ENCODE peak calls at places on chromosome 10, in eight cellular contexts. Z is neural progenitor cell, P is fibroblast of pulmonary artery, Y is AG04450, N is heart right ventricle, Q is mesendoderm, W is lower lobe of right lung, D is thoracic aorta. O is an unnamed sample.

GRCh38 chr10:51654918-51655317 is 44.5 kb downstream of the CSTF2T start:
- DNase-seq in Z (no peak), P (no peak), Y (no peak), N (no peak), Q (no peak), W (no peak), D (no peak), O (no peak)

GRCh38 chr10:17607603-17608332 is 9.4 kb downstream of the HACD1 start:
- DNase-seq in Z (peak; percentile 78), P (peak; percentile 76), Y (peak; percentile 27), N (no peak), Q (peak; percentile 56), W (no peak), D (no peak), O (peak; percentile 76)

GRCh38 chr10:103847909-103848468 is 7.4 kb downstream of the SH3PXD2A start:
- DNase-seq in Z (peak; percentile 46), P (no peak), Y (no peak), N (no peak), Q (peak; percentile 74), W (no peak), D (no peak), O (peak; percentile 39)

GRCh38 chr10:99331207-99331803 is 2.1 kb downstream of the CNNM1 start:
- DNase-seq in Z (peak; percentile 31), P (peak; percentile 19), Y (no peak), N (no peak), Q (peak; percentile 31), W (no peak), D (no peak), O (no peak)

GRCh38 chr10:29736325-29737208 is 101.8 kb upstream of the SVIL start:
- DNase-seq in Z (peak; percentile 84), P (peak; percentile 50), Y (no peak), N (peak; percentile 75), Q (peak; percentile 79), W (peak; percentile 83), D (no peak), O (no peak)

GRCh38 chr10:86348321-86349210 is 18.0 kb downstream of the GRID1 start:
- DNase-seq in Z (peak; percentile 47), P (peak; percentile 10), Y (no peak), N (no peak), Q (no peak), W (peak; percentile 43), D (no peak), O (no peak)

GRCh38 chr10:92990615-92991014 is 70.0 kb upstream of the CYP26C1 start:
- DNase-seq in Z (no peak), P (no peak), Y (no peak), N (no peak), Q (peak; percentile 20), W (no peak), D (no peak), O (no peak)

GRCh38 chr10:126042906-126043305 is 146.5 kb downstream of the FANK1 start:
- DNase-seq in Z (no peak), P (no peak), Y (no peak), N (no peak), Q (no peak), W (no peak), D (no peak), O (no peak)

GRCh38 chr10:80709879-80710278 is 172.2 kb downstream of the SH2D4B start:
- DNase-seq in Z (no peak), P (no peak), Y (no peak), N (no peak), Q (peak; percentile 27), W (no peak), D (no peak), O (no peak)

GRCh38 chr10:133608855-133609254 is 17.7 kb downstream of the FRG2B start:
- DNase-seq in Z (no peak), P (peak; percentile 16), Y (no peak), N (no peak), Q (peak; percentile 1), W (no peak), D (no peak), O (peak; percentile 47)

GRCh38 chr10:451021-451471 is 238.4 kb downstream of the DIP2C start:
- DNase-seq in Z (no peak), P (no peak), Y (no peak), N (no peak), Q (no peak), W (no peak), D (no peak), O (peak; percentile 97)

GRCh38 chr10:126904807-126905686 is at the start of gene DOCK1:
- DNase-seq in Z (peak; percentile 86), P (peak; percentile 73), Y (peak; percentile 18), N (peak; percentile 73), Q (peak; percentile 85), W (peak; percentile 80), D (no peak), O (no peak)

GRCh38 chr10:124962421-124962820 is 20.5 kb downstream of the ZRANB1 start:
- DNase-seq in Z (no peak), P (no peak), Y (peak; percentile 15), N (no peak), Q (no peak), W (no peak), D (no peak), O (no peak)

GRCh38 chr10:94150541-94151184 is 156.9 kb downstream of the PLCE1 start:
- DNase-seq in Z (no peak), P (no peak), Y (no peak), N (no peak), Q (peak; percentile 40), W (no peak), D (no peak), O (no peak)

GRCh38 chr10:29064665-29065064 is 224.2 kb upstream of the LYZL1 start:
- DNase-seq in Z (no peak), P (peak; percentile 29), Y (no peak), N (no peak), Q (no peak), W (no peak), D (no peak), O (no peak)

GRCh38 chr10:124622866-124623536 is 121.2 kb downstream of the FAM53B start:
- DNase-seq in Z (no peak), P (no peak), Y (no peak), N (no peak), Q (no peak), W (no peak), D (no peak), O (no peak)

GRCh38 chr10:3593611-3594010 is 191.4 kb downstream of the KLF6 start:
- DNase-seq in Z (no peak), P (no peak), Y (no peak), N (no peak), Q (no peak), W (no peak), D (no peak), O (no peak)

GRCh38 chr10:3592424-3592823 is 192.6 kb downstream of the KLF6 start:
- DNase-seq in Z (no peak), P (no peak), Y (no peak), N (no peak), Q (peak; percentile 25), W (no peak), D (no peak), O (no peak)

GRCh38 chr10:3595736-3596135 is 189.3 kb downstream of the KLF6 start:
- DNase-seq in Z (no peak), P (no peak), Y (no peak), N (no peak), Q (no peak), W (no peak), D (no peak), O (no peak)
- H3K4me3 ChIP-seq in Z (no peak overlapping the region), P (no peak overlapping the region), Y (no peak overlapping the region), N (no peak overlapping the region), Q (no peak overlapping the region), W (no peak overlapping the region), D (no peak overlapping the region), O (no peak overlapping the region)

GRCh38 chr10:5448333-5449048 is 36.1 kb downstream of the NET1 start:
- DNase-seq in Z (no peak), P (no peak), Y (no peak), N (no peak), Q (no peak), W (no peak), D (no peak), O (no peak)

GRCh38 chr10:5449227-5449626 is 36.9 kb downstream of the NET1 start:
- DNase-seq in Z (no peak), P (no peak), Y (no peak), N (no peak), Q (no peak), W (no peak), D (no peak), O (no peak)

GRCh38 chr10:5450605-5451384 is 38.4 kb downstream of the NET1 start:
- DNase-seq in Z (no peak), P (peak; percentile 17), Y (no peak), N (no peak), Q (no peak), W (no peak), D (no peak), O (no peak)

GRCh38 chr10:5447611-5448071 is 35.3 kb downstream of the NET1 start:
- DNase-seq in Z (peak; percentile 33), P (no peak), Y (no peak), N (no peak), Q (peak; percentile 45), W (no peak), D (no peak), O (peak; percentile 95)

GRCh38 chr10:5449823-5450222 is 37.5 kb downstream of the NET1 start:
- DNase-seq in Z (peak; percentile 45), P (peak; percentile 90), Y (peak; percentile 52), N (no peak), Q (peak; percentile 63), W (no peak), D (no peak), O (no peak)
- H3K4me3 ChIP-seq in Z (no peak overlapping the region), P (peak overlapping the region; percentile 39), Y (peak overlapping the region; percentile 53), N (peak overlapping the region; percentile 43), Q (no peak overlapping the region), W (peak overlapping the region; percentile 56), D (peak overlapping the region; percentile 90), O (no peak overlapping the region)

GRCh38 chr10:100528885-100529472 is 692 bp downstream of the NDUFB8 start:
- DNase-seq in Z (peak; percentile 18), P (no peak), Y (no peak), N (no peak), Q (peak; percentile 14), W (peak; percentile 46), D (no peak), O (no peak)
- H3K4me3 ChIP-seq in Z (peak overlapping the region; percentile 64), P (peak overlapping the region; percentile 99), Y (peak overlapping the region; percentile 92), N (peak overlapping the region; percentile 98), Q (peak overlapping the region; percentile 99), W (peak overlapping the region; percentile 90), D (peak overlapping the region; percentile 89), O (peak overlapping the region; percentile 80)

GRCh38 chr10:73364964-73365363 is 6.3 kb upstream of the CFAP70 start:
- DNase-seq in Z (no peak), P (no peak), Y (no peak), N (no peak), Q (no peak), W (no peak), D (no peak), O (no peak)

GRCh38 chr10:73358331-73359279 is at the start of gene CFAP70:
- DNase-seq in Z (peak; percentile 98), P (peak; percentile 97), Y (peak; percentile 87), N (peak; percentile 90), Q (peak; percentile 99), W (peak; percentile 93), D (peak; percentile 66), O (no peak)

GRCh38 chr10:73357821-73358220 is 843 bp downstream of the CFAP70 start:
- DNase-seq in Z (no peak), P (no peak), Y (no peak), N (no peak), Q (no peak), W (no peak), D (no peak), O (no peak)

DNA sequence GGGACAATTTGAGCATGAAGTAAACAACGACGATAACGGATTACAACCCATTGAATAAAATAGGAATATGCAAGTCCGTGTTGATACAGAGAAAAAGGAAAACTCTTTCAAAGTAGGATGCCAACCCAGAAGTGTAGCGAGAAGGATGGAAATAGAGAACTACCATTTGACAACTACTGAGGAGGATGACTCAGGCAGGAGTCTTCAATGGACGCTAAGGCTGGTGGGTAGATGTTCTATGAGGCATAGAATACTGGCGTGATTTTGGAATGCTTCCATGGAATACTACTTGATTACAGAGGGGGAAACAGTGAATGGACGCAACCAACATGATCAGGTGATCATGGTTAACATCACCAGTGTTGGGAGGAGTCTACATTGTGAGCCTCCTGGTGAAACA is 828 bp upstream of the CFAP70 start:
- DNase-seq in Z (no peak), P (no peak), Y (no peak), N (no peak), Q (peak; percentile 2), W (no peak), D (no peak), O (no peak)
- H3K4me3 ChIP-seq in Z (no peak overlapping the region), P (no peak overlapping the region), Y (no peak overlapping the region), N (no peak overlapping the region), Q (no peak overlapping the region), W (peak overlapping the region; percentile 81), D (peak overlapping the region; percentile 85), O (no peak overlapping the region)